ENCODE peak calls at places on chromosomes 5 and 9, in nine cellular contexts. O is left ventricle myocardium inferior, N is cardiac muscle cell, K is colonic mucosa, F is uterus, S is esophagus squamous epithelium, C is lung, X is H1, T is AG09309. V is an unnamed sample.

GRCh38 chr5:130520211-130520610 is 615.9 kb downstream of the CHSY3 start:
- DNase-seq in O (no peak), N (peak), K (no peak), F (no peak), S (no peak), C (no peak), X (no peak), T (no peak), V (no peak)

GRCh38 chr5:17061973-17062470 is 125.9 kb upstream of the MYO10 start:
- DNase-seq in O (peak), N (no peak), K (no peak), F (no peak), S (no peak), C (peak), X (no peak), T (no peak), V (no peak)

GRCh38 chr9:129765764-129766317 is 13.0 kb upstream of the PTGES start:
- DNase-seq in O (no peak), N (no peak), K (peak), F (no peak), S (no peak), C (no peak), X (no peak), T (no peak), V (no peak)

GRCh38 chr5:64181440-64181839 is 15.8 kb downstream of the RNF180 start:
- DNase-seq in O (no peak), N (no peak), K (no peak), F (no peak), S (no peak), C (no peak), X (no peak), T (no peak), V (no peak)

GRCh38 chr9:126290871-126291270 is 35.8 kb upstream of the MVB12B start:
- DNase-seq in O (no peak), N (no peak), K (no peak), F (no peak), S (no peak), C (no peak), X (no peak), T (no peak), V (no peak)

GRCh38 chr5:95537501-95537900 is 17.3 kb downstream of the SKIC3 start:
- DNase-seq in O (no peak), N (peak), K (no peak), F (no peak), S (no peak), C (no peak), X (no peak), T (no peak), V (no peak)

GRCh38 chr5:146794326-146795029 is 84.1 kb downstream of the PPP2R2B start:
- DNase-seq in O (no peak), N (no peak), K (no peak), F (no peak), S (no peak), C (no peak), X (no peak), T (no peak), V (no peak)

GRCh38 chr9:115395511-115396021 is 277.6 kb upstream of the TNC start:
- DNase-seq in O (no peak), N (peak), K (no peak), F (no peak), S (no peak), C (no peak), X (no peak), T (no peak), V (peak)

GRCh38 chr9:33426843-33427293 is 20.5 kb downstream of the AQP3 start:
- DNase-seq in O (no peak), N (no peak), K (no peak), F (no peak), S (no peak), C (no peak), X (no peak), T (no peak), V (no peak)

GRCh38 chr9:132128191-132128590 is 33.7 kb upstream of the NTNG2 start:
- DNase-seq in O (no peak), N (no peak), K (no peak), F (no peak), S (no peak), C (no peak), X (no peak), T (no peak), V (no peak)

GRCh38 chr9:2066312-2067273 is 51.4 kb downstream of the SMARCA2 start:
- DNase-seq in O (no peak), N (peak), K (no peak), F (no peak), S (no peak), C (no peak), X (no peak), T (no peak), V (peak)

GRCh38 chr9:105881654-105882349 is 187.5 kb downstream of the TMEM38B start:
- DNase-seq in O (peak), N (peak), K (peak), F (peak), S (no peak), C (peak), X (peak), T (peak), V (peak)

GRCh38 chr5:153672347-153673090 is 182.0 kb downstream of the GRIA1 start:
- DNase-seq in O (no peak), N (no peak), K (no peak), F (no peak), S (no peak), C (no peak), X (no peak), T (peak), V (no peak)

GRCh38 chr9:109253637-109254284 is 67.1 kb downstream of the EPB41L4B start:
- DNase-seq in O (no peak), N (peak), K (no peak), F (no peak), S (no peak), C (no peak), X (no peak), T (no peak), V (no peak)

GRCh38 chr9:5231212-5231611 is at the start of gene INSL4:
- DNase-seq in O (no peak), N (no peak), K (no peak), F (no peak), S (no peak), C (no peak), X (no peak), T (no peak), V (no peak)

GRCh38 chr9:121107881-121108280 is 33.1 kb downstream of the CNTRL start:
- DNase-seq in O (no peak), N (peak), K (no peak), F (no peak), S (no peak), C (no peak), X (no peak), T (no peak), V (no peak)

GRCh38 chr5:112776301-112776856 is 38.7 kb downstream of the APC start:
- DNase-seq in O (no peak), N (peak), K (no peak), F (no peak), S (no peak), C (no peak), X (no peak), T (peak), V (no peak)

GRCh38 chr5:170337055-170337454 is 39.5 kb upstream of the LCP2 start:
- DNase-seq in O (no peak), N (no peak), K (no peak), F (no peak), S (no peak), C (no peak), X (peak), T (no peak), V (no peak)

GRCh38 chr9:136522354-136523237 is 23.3 kb downstream of the NOTCH1 start:
- DNase-seq in O (no peak), N (no peak), K (no peak), F (no peak), S (no peak), C (no peak), X (no peak), T (no peak), V (no peak)

GRCh38 chr5:32520995-32521394 is 64.4 kb upstream of the SUB1 start:
- DNase-seq in O (no peak), N (no peak), K (no peak), F (no peak), S (no peak), C (no peak), X (no peak), T (no peak), V (no peak)

GRCh38 chr5:32522429-32523143 is 62.8 kb upstream of the SUB1 start:
- DNase-seq in O (no peak), N (peak), K (no peak), F (no peak), S (no peak), C (peak), X (no peak), T (peak), V (no peak)

GRCh38 chr5:32526815-32527214 is 58.5 kb upstream of the SUB1 start:
- DNase-seq in O (no peak), N (no peak), K (no peak), F (no peak), S (no peak), C (no peak), X (no peak), T (no peak), V (no peak)

GRCh38 chr5:32520326-32520725 is 65.0 kb upstream of the SUB1 start:
- DNase-seq in O (no peak), N (no peak), K (no peak), F (no peak), S (no peak), C (no peak), X (no peak), T (no peak), V (no peak)

GRCh38 chr5:32523625-32524024 is 61.7 kb upstream of the SUB1 start:
- DNase-seq in O (no peak), N (no peak), K (no peak), F (no peak), S (no peak), C (no peak), X (no peak), T (no peak), V (no peak)
- TF ChIP-seq CTCF in O (no peak), N (no peak), K (no peak), F (no peak), S (no peak), C (no peak), X (peak), T (no peak), V (peak)

GRCh38 chr9:84463272-84463671 is 122.7 kb upstream of the SLC28A3 start:
- DNase-seq in O (no peak), N (no peak), K (no peak), F (no peak), S (no peak), C (no peak), X (no peak), T (no peak), V (no peak)
- H3K4me3 ChIP-seq in O (no peak), N (no peak), K (no peak), F (no peak), S (no peak), C (no peak), X (no peak), T (no peak), V (no peak)

DNA sequence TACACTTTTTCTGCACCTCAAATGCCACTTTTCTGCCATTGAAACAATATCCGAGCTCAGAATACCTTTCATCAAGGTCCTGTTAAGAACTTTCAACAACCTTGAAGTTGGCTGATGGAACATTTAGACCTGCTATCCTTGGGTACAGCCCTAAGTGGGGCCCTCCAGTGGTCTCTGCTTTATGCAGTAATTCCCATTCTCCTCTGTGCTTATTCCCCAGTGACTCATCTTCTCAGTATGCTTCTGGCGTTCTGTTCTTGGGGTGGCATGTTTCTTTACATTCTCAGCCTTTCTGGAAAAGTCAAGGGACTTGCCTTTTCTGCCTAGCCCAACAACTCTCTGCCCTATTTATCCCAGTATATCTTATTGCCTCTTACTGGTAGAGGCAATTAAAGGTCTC is 7.1 kb downstream of the ANP32B start:
- DNase-seq in O (no peak), N (peak), K (no peak), F (no peak), S (no peak), C (no peak), X (no peak), T (peak), V (no peak)
- TF ChIP-seq CTCF in O (no peak), N (peak), K (no peak), F (no peak), S (no peak), C (no peak), X (no peak), T (peak), V (no peak)

DNA sequence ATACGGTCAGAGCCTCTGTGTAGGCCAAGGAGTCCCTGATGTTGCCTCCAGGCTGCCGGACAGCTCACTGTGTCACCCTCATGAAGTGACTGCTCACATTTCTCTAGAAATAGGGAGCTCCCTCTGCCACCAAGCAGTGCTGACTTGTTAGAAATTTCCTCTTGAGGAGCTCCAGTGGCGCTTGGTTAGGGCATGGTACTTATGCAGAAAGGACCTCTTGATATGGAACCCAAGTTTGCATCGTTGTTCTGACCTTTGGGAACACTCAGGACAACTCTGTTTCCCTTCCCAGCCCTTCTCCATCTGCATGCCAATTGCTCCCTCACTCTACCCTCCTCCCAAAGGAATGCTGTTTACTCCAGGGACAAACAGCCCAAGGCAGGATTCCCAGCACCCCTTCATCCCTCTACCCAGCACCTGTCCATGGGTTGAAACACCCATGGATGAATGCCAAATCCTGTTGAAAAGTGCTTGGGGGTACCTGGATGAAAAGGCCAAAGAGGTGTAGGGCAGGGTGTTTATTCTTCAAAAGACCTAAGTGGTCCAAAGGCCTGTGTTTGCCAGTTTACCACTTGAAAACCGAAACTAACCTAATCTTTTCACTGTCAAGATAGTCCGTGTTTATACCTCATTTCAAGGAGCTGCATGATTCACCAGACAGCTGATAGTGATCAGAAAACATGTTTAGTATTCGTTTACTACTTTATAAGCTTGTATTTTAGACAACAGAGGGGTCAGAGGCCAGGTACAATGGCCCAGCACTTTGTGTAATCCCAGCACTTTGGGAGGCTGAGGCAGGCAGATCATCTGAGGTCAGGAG is 51.1 kb downstream of the KLF4 start:
- DNase-seq in O (no peak), N (no peak), K (no peak), F (no peak), S (no peak), C (no peak), X (peak), T (no peak), V (no peak)
- H3K4me3 ChIP-seq in O (no peak), N (no peak), K (no peak), F (no peak), S (no peak), C (no peak), X (peak), T (no peak), V (no peak)

GRCh38 chr9:6696178-6696577 is 50.6 kb upstream of the GLDC start:
- DNase-seq in O (no peak), N (no peak), K (no peak), F (no peak), S (no peak), C (no peak), X (no peak), T (no peak), V (no peak)
- TF ChIP-seq CTCF in O (no peak), N (no peak), K (no peak), F (no peak), S (no peak), C (no peak), X (no peak), T (no peak), V (no peak)

GRCh38 chr5:5650242-5650641 is 227.8 kb downstream of the ICE1 start:
- DNase-seq in O (no peak), N (peak), K (no peak), F (no peak), S (no peak), C (no peak), X (no peak), T (no peak), V (no peak)

GRCh38 chr5:5649641-5650040 is 227.2 kb downstream of the ICE1 start:
- DNase-seq in O (no peak), N (peak), K (no peak), F (no peak), S (no peak), C (no peak), X (no peak), T (no peak), V (no peak)

GRCh38 chr5:5650949-5651348 is 228.5 kb downstream of the ICE1 start:
- DNase-seq in O (no peak), N (no peak), K (no peak), F (no peak), S (no peak), C (no peak), X (no peak), T (no peak), V (no peak)

GRCh38 chr5:5648694-5649093 is 226.2 kb downstream of the ICE1 start:
- DNase-seq in O (no peak), N (no peak), K (no peak), F (no peak), S (no peak), C (no peak), X (no peak), T (no peak), V (no peak)

DNA sequence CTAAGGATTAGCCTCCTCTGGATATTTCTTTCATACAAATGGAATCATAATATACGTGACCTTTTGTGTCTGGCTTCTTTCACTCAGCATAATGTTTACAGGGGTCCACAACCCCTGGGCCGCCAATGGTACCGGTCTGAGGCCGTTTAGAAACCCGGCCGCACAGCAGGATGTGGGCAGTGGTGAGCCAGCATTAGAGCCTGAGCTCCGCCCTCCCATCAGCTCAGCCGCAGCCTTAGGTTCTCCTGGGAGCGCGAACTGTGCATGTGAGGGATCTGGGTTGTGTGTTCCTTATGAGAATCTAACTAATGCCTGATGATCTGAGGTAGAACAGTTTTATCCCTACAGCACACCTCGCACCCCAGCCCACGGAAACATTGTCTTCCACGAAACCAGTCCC is 229.7 kb downstream of the ICE1 start:
- DNase-seq in O (no peak), N (no peak), K (no peak), F (no peak), S (no peak), C (no peak), X (no peak), T (no peak), V (no peak)
- H3K4me3 ChIP-seq in O (no peak), N (no peak), K (no peak), F (no peak), S (no peak), C (no peak), X (no peak), T (no peak), V (no peak)

GRCh38 chr5:174045470-174046025 is at the start of gene NSG2:
- DNase-seq in O (peak), N (peak), K (peak), F (no peak), S (peak), C (peak), X (peak), T (peak), V (peak)
- TF ChIP-seq CTCF in O (peak), N (peak), K (no peak), F (no peak), S (peak), C (peak), X (peak), T (peak), V (peak)

DNA sequence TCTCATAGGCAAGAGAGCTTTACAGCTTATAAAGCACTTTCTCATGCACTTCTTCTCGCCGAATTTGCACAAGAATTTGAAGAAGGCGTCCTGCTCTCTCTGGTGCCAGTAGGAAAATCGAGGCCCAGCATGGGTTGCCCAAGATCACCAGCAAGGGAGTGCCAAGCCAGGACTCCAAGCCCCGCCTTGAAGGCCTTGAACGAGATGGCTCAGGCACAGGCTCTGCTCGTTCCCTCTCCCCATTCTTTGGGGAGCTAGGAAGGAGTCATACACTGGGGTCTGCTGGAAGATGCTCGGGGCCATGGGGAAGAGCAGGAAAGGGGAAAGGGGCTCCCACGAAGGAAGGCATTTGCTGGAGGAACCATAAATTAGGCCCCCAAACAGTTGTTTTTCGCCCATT is 46.7 kb downstream of the PAX5 start:
- DNase-seq in O (no peak), N (no peak), K (no peak), F (no peak), S (no peak), C (no peak), X (no peak), T (no peak), V (no peak)
- H3K4me3 ChIP-seq in O (no peak), N (no peak), K (no peak), F (no peak), S (no peak), C (no peak), X (peak), T (no peak), V (no peak)

GRCh38 chr9:100216178-100216787 is 117.2 kb downstream of the INVS start:
- DNase-seq in O (no peak), N (peak), K (peak), F (no peak), S (no peak), C (peak), X (peak), T (no peak), V (peak)
- TF ChIP-seq CTCF in O (peak), N (peak), K (peak), F (peak), S (peak), C (peak), X (peak), T (peak), V (peak)